ENCODE peak calls at places on chromosome X, in ten cellular contexts. One of them, this sample, is unnamed.

GRCh38 chrX:31580726-31581125 is 508.9 kb upstream of the FTHL17 start:
- DNase-seq in stimulated activated CD4-positive, alpha-beta T cell treated with anti-CD3 and anti-CD28 coated beads, Interleukin-4, amount 100 ng/mL, for 48 hours: no peak
- DNase-seq in GM04503: peak; percentile 34
- DNase-seq in SK-N-MC: no peak
- DNase-seq in NCI-H82: no peak
- DNase-seq in caudate nucleus: no peak
- DNase-seq in activated CD8-positive, alpha-beta memory T cell treated with anti-CD3 and anti-CD28 coated beads, Interleukin-2, amount 50 U/mL, for 4 hours: no peak
- DNase-seq in activated CD4-positive, alpha-beta T cell treated with anti-CD3 and anti-CD28 coated beads, Interleukin-2, amount 50 U/mL, for 24 hours: no peak
- DNase-seq in AG04449: peak; percentile 40
- DNase-seq in heart right ventricle: no peak
- DNase-seq in this sample: no peak

GRCh38 chrX:112087545-112087944 is 5.0 kb upstream of the TRPC5 start:
- DNase-seq in activated CD8-positive, alpha-beta memory T cell treated with anti-CD3 and anti-CD28 coated beads, Interleukin-2, amount 50 U/mL, for 4 hours: no peak
- DNase-seq in heart right ventricle: no peak
- DNase-seq in activated CD4-positive, alpha-beta T cell treated with anti-CD3 and anti-CD28 coated beads, Interleukin-2, amount 50 U/mL, for 24 hours: no peak
- DNase-seq in GM04503: no peak
- DNase-seq in stimulated activated CD4-positive, alpha-beta T cell treated with anti-CD3 and anti-CD28 coated beads, Interleukin-4, amount 100 ng/mL, for 48 hours: no peak
- DNase-seq in AG04449: no peak
- DNase-seq in SK-N-MC: no peak
- DNase-seq in NCI-H82: peak; percentile 3
- DNase-seq in caudate nucleus: no peak
- DNase-seq in this sample: no peak

GRCh38 chrX:74521961-74522833 is 92.2 kb downstream of the RLIM start:
- DNase-seq in AG04449: no peak
- DNase-seq in activated CD4-positive, alpha-beta T cell treated with anti-CD3 and anti-CD28 coated beads, Interleukin-2, amount 50 U/mL, for 24 hours: no peak
- DNase-seq in heart right ventricle: no peak
- DNase-seq in stimulated activated CD4-positive, alpha-beta T cell treated with anti-CD3 and anti-CD28 coated beads, Interleukin-4, amount 100 ng/mL, for 48 hours: no peak
- DNase-seq in activated CD8-positive, alpha-beta memory T cell treated with anti-CD3 and anti-CD28 coated beads, Interleukin-2, amount 50 U/mL, for 4 hours: no peak
- DNase-seq in caudate nucleus: no peak
- DNase-seq in NCI-H82: peak; percentile 43
- DNase-seq in GM04503: no peak
- DNase-seq in SK-N-MC: no peak
- DNase-seq in this sample: no peak

GRCh38 chrX:153782324-153782723 is 1.5 kb downstream of the SRPK3 start:
- DNase-seq in SK-N-MC: no peak
- DNase-seq in heart right ventricle: no peak
- DNase-seq in activated CD4-positive, alpha-beta T cell treated with anti-CD3 and anti-CD28 coated beads, Interleukin-2, amount 50 U/mL, for 24 hours: no peak
- DNase-seq in activated CD8-positive, alpha-beta memory T cell treated with anti-CD3 and anti-CD28 coated beads, Interleukin-2, amount 50 U/mL, for 4 hours: no peak
- DNase-seq in stimulated activated CD4-positive, alpha-beta T cell treated with anti-CD3 and anti-CD28 coated beads, Interleukin-4, amount 100 ng/mL, for 48 hours: no peak
- DNase-seq in AG04449: no peak
- DNase-seq in GM04503: no peak
- DNase-seq in NCI-H82: no peak
- DNase-seq in caudate nucleus: no peak
- DNase-seq in this sample: no peak

GRCh38 chrX:1587161-1587560 is 4.2 kb upstream of the AKAP17A start:
- DNase-seq in GM04503: no peak
- DNase-seq in heart right ventricle: no peak
- DNase-seq in activated CD4-positive, alpha-beta T cell treated with anti-CD3 and anti-CD28 coated beads, Interleukin-2, amount 50 U/mL, for 24 hours: no peak
- DNase-seq in SK-N-MC: no peak
- DNase-seq in NCI-H82: no peak
- DNase-seq in AG04449: no peak
- DNase-seq in caudate nucleus: no peak
- DNase-seq in stimulated activated CD4-positive, alpha-beta T cell treated with anti-CD3 and anti-CD28 coated beads, Interleukin-4, amount 100 ng/mL, for 48 hours: no peak
- DNase-seq in activated CD8-positive, alpha-beta memory T cell treated with anti-CD3 and anti-CD28 coated beads, Interleukin-2, amount 50 U/mL, for 4 hours: no peak
- DNase-seq in this sample: no peak

GRCh38 chrX:39974228-39974627 is 123.5 kb downstream of the BCOR start:
- DNase-seq in activated CD4-positive, alpha-beta T cell treated with anti-CD3 and anti-CD28 coated beads, Interleukin-2, amount 50 U/mL, for 24 hours: no peak
- DNase-seq in heart right ventricle: no peak
- DNase-seq in GM04503: no peak
- DNase-seq in SK-N-MC: no peak
- DNase-seq in NCI-H82: peak; percentile 35
- DNase-seq in activated CD8-positive, alpha-beta memory T cell treated with anti-CD3 and anti-CD28 coated beads, Interleukin-2, amount 50 U/mL, for 4 hours: no peak
- DNase-seq in caudate nucleus: no peak
- DNase-seq in AG04449: no peak
- DNase-seq in stimulated activated CD4-positive, alpha-beta T cell treated with anti-CD3 and anti-CD28 coated beads, Interleukin-4, amount 100 ng/mL, for 48 hours: no peak
- DNase-seq in this sample: no peak

GRCh38 chrX:77918568-77918967 is 8.1 kb downstream of the ATP7A start:
- DNase-seq in AG04449: no peak
- DNase-seq in heart right ventricle: no peak
- DNase-seq in stimulated activated CD4-positive, alpha-beta T cell treated with anti-CD3 and anti-CD28 coated beads, Interleukin-4, amount 100 ng/mL, for 48 hours: no peak
- DNase-seq in NCI-H82: no peak
- DNase-seq in activated CD8-positive, alpha-beta memory T cell treated with anti-CD3 and anti-CD28 coated beads, Interleukin-2, amount 50 U/mL, for 4 hours: no peak
- DNase-seq in activated CD4-positive, alpha-beta T cell treated with anti-CD3 and anti-CD28 coated beads, Interleukin-2, amount 50 U/mL, for 24 hours: no peak
- DNase-seq in GM04503: no peak
- DNase-seq in caudate nucleus: no peak
- DNase-seq in SK-N-MC: no peak
- DNase-seq in this sample: no peak

GRCh38 chrX:39762266-39762841 is 335.4 kb downstream of the BCOR start:
- DNase-seq in heart right ventricle: no peak
- DNase-seq in activated CD4-positive, alpha-beta T cell treated with anti-CD3 and anti-CD28 coated beads, Interleukin-2, amount 50 U/mL, for 24 hours: no peak
- DNase-seq in caudate nucleus: no peak
- DNase-seq in SK-N-MC: no peak
- DNase-seq in AG04449: no peak
- DNase-seq in NCI-H82: no peak
- DNase-seq in GM04503: no peak
- DNase-seq in stimulated activated CD4-positive, alpha-beta T cell treated with anti-CD3 and anti-CD28 coated beads, Interleukin-4, amount 100 ng/mL, for 48 hours: no peak
- DNase-seq in activated CD8-positive, alpha-beta memory T cell treated with anti-CD3 and anti-CD28 coated beads, Interleukin-2, amount 50 U/mL, for 4 hours: no peak
- DNase-seq in this sample: no peak

GRCh38 chrX:10833299-10834169 is 213.1 kb upstream of the MID1 start:
- DNase-seq in caudate nucleus: no peak
- DNase-seq in SK-N-MC: no peak
- DNase-seq in stimulated activated CD4-positive, alpha-beta T cell treated with anti-CD3 and anti-CD28 coated beads, Interleukin-4, amount 100 ng/mL, for 48 hours: no peak
- DNase-seq in heart right ventricle: peak; percentile 7
- DNase-seq in AG04449: no peak
- DNase-seq in activated CD8-positive, alpha-beta memory T cell treated with anti-CD3 and anti-CD28 coated beads, Interleukin-2, amount 50 U/mL, for 4 hours: no peak
- DNase-seq in activated CD4-positive, alpha-beta T cell treated with anti-CD3 and anti-CD28 coated beads, Interleukin-2, amount 50 U/mL, for 24 hours: no peak
- DNase-seq in GM04503: no peak
- DNase-seq in NCI-H82: peak; percentile 83
- DNase-seq in this sample: peak; percentile 62

GRCh38 chrX:83469551-83469950 is 38.5 kb upstream of the POU3F4 start:
- DNase-seq in AG04449: no peak
- DNase-seq in GM04503: peak; percentile 0
- DNase-seq in activated CD4-positive, alpha-beta T cell treated with anti-CD3 and anti-CD28 coated beads, Interleukin-2, amount 50 U/mL, for 24 hours: no peak
- DNase-seq in stimulated activated CD4-positive, alpha-beta T cell treated with anti-CD3 and anti-CD28 coated beads, Interleukin-4, amount 100 ng/mL, for 48 hours: no peak
- DNase-seq in caudate nucleus: no peak
- DNase-seq in activated CD8-positive, alpha-beta memory T cell treated with anti-CD3 and anti-CD28 coated beads, Interleukin-2, amount 50 U/mL, for 4 hours: no peak
- DNase-seq in SK-N-MC: no peak
- DNase-seq in NCI-H82: peak; percentile 88
- DNase-seq in heart right ventricle: no peak
- DNase-seq in this sample: no peak

GRCh38 chrX:155070038-155070437 is 898 bp downstream of the CMC4 start:
- DNase-seq in activated CD8-positive, alpha-beta memory T cell treated with anti-CD3 and anti-CD28 coated beads, Interleukin-2, amount 50 U/mL, for 4 hours: no peak
- DNase-seq in NCI-H82: peak; percentile 21
- DNase-seq in stimulated activated CD4-positive, alpha-beta T cell treated with anti-CD3 and anti-CD28 coated beads, Interleukin-4, amount 100 ng/mL, for 48 hours: no peak
- DNase-seq in caudate nucleus: no peak
- DNase-seq in activated CD4-positive, alpha-beta T cell treated with anti-CD3 and anti-CD28 coated beads, Interleukin-2, amount 50 U/mL, for 24 hours: no peak
- DNase-seq in SK-N-MC: no peak
- DNase-seq in heart right ventricle: no peak
- DNase-seq in GM04503: no peak
- DNase-seq in AG04449: no peak
- DNase-seq in this sample: no peak

GRCh38 chrX:74535633-74536141 is 78.7 kb downstream of the RLIM start:
- DNase-seq in NCI-H82: peak; percentile 65
- DNase-seq in stimulated activated CD4-positive, alpha-beta T cell treated with anti-CD3 and anti-CD28 coated beads, Interleukin-4, amount 100 ng/mL, for 48 hours: peak; percentile 34
- DNase-seq in AG04449: no peak
- DNase-seq in activated CD4-positive, alpha-beta T cell treated with anti-CD3 and anti-CD28 coated beads, Interleukin-2, amount 50 U/mL, for 24 hours: peak; percentile 11
- DNase-seq in GM04503: no peak
- DNase-seq in heart right ventricle: peak; percentile 71
- DNase-seq in SK-N-MC: no peak
- DNase-seq in caudate nucleus: no peak
- DNase-seq in activated CD8-positive, alpha-beta memory T cell treated with anti-CD3 and anti-CD28 coated beads, Interleukin-2, amount 50 U/mL, for 4 hours: peak; percentile 28
- DNase-seq in this sample: peak; percentile 77

GRCh38 chrX:103157511-103158316 is 57.2 kb upstream of the BEX4 start:
- DNase-seq in caudate nucleus: no peak
- DNase-seq in activated CD8-positive, alpha-beta memory T cell treated with anti-CD3 and anti-CD28 coated beads, Interleukin-2, amount 50 U/mL, for 4 hours: no peak
- DNase-seq in SK-N-MC: no peak
- DNase-seq in heart right ventricle: no peak
- DNase-seq in NCI-H82: peak; percentile 38
- DNase-seq in GM04503: no peak
- DNase-seq in stimulated activated CD4-positive, alpha-beta T cell treated with anti-CD3 and anti-CD28 coated beads, Interleukin-4, amount 100 ng/mL, for 48 hours: no peak
- DNase-seq in AG04449: no peak
- DNase-seq in activated CD4-positive, alpha-beta T cell treated with anti-CD3 and anti-CD28 coated beads, Interleukin-2, amount 50 U/mL, for 24 hours: no peak
- DNase-seq in this sample: no peak

GRCh38 chrX:123013141-123013540 is 170.9 kb upstream of the GRIA3 start:
- DNase-seq in AG04449: no peak
- DNase-seq in GM04503: no peak
- DNase-seq in stimulated activated CD4-positive, alpha-beta T cell treated with anti-CD3 and anti-CD28 coated beads, Interleukin-4, amount 100 ng/mL, for 48 hours: no peak
- DNase-seq in SK-N-MC: no peak
- DNase-seq in heart right ventricle: no peak
- DNase-seq in activated CD4-positive, alpha-beta T cell treated with anti-CD3 and anti-CD28 coated beads, Interleukin-2, amount 50 U/mL, for 24 hours: no peak
- DNase-seq in caudate nucleus: no peak
- DNase-seq in activated CD8-positive, alpha-beta memory T cell treated with anti-CD3 and anti-CD28 coated beads, Interleukin-2, amount 50 U/mL, for 4 hours: no peak
- DNase-seq in NCI-H82: no peak
- DNase-seq in this sample: no peak

GRCh38 chrX:2781698-2782097 is 29.9 kb downstream of the XG start:
- DNase-seq in AG04449: no peak
- DNase-seq in heart right ventricle: no peak
- DNase-seq in stimulated activated CD4-positive, alpha-beta T cell treated with anti-CD3 and anti-CD28 coated beads, Interleukin-4, amount 100 ng/mL, for 48 hours: no peak
- DNase-seq in activated CD4-positive, alpha-beta T cell treated with anti-CD3 and anti-CD28 coated beads, Interleukin-2, amount 50 U/mL, for 24 hours: no peak
- DNase-seq in SK-N-MC: no peak
- DNase-seq in NCI-H82: no peak
- DNase-seq in caudate nucleus: no peak
- DNase-seq in GM04503: no peak
- DNase-seq in activated CD8-positive, alpha-beta memory T cell treated with anti-CD3 and anti-CD28 coated beads, Interleukin-2, amount 50 U/mL, for 4 hours: no peak
- DNase-seq in this sample: no peak

GRCh38 chrX:97876697-97877407 is 993.1 kb downstream of the RPA4 start:
- DNase-seq in caudate nucleus: no peak
- DNase-seq in GM04503: peak; percentile 27
- DNase-seq in NCI-H82: no peak
- DNase-seq in activated CD4-positive, alpha-beta T cell treated with anti-CD3 and anti-CD28 coated beads, Interleukin-2, amount 50 U/mL, for 24 hours: no peak
- DNase-seq in stimulated activated CD4-positive, alpha-beta T cell treated with anti-CD3 and anti-CD28 coated beads, Interleukin-4, amount 100 ng/mL, for 48 hours: no peak
- DNase-seq in SK-N-MC: no peak
- DNase-seq in activated CD8-positive, alpha-beta memory T cell treated with anti-CD3 and anti-CD28 coated beads, Interleukin-2, amount 50 U/mL, for 4 hours: no peak
- DNase-seq in AG04449: no peak
- DNase-seq in heart right ventricle: no peak
- DNase-seq in this sample: no peak

GRCh38 chrX:110692876-110693275 is 102.7 kb downstream of the CHRDL1 start:
- DNase-seq in activated CD4-positive, alpha-beta T cell treated with anti-CD3 and anti-CD28 coated beads, Interleukin-2, amount 50 U/mL, for 24 hours: no peak
- DNase-seq in activated CD8-positive, alpha-beta memory T cell treated with anti-CD3 and anti-CD28 coated beads, Interleukin-2, amount 50 U/mL, for 4 hours: no peak
- DNase-seq in SK-N-MC: no peak
- DNase-seq in heart right ventricle: no peak
- DNase-seq in stimulated activated CD4-positive, alpha-beta T cell treated with anti-CD3 and anti-CD28 coated beads, Interleukin-4, amount 100 ng/mL, for 48 hours: no peak
- DNase-seq in GM04503: no peak
- DNase-seq in NCI-H82: no peak
- DNase-seq in caudate nucleus: no peak
- DNase-seq in AG04449: no peak
- DNase-seq in this sample: no peak

GRCh38 chrX:22912598-22912997 is 87.2 kb upstream of the DDX53 start:
- DNase-seq in caudate nucleus: no peak
- DNase-seq in activated CD4-positive, alpha-beta T cell treated with anti-CD3 and anti-CD28 coated beads, Interleukin-2, amount 50 U/mL, for 24 hours: no peak
- DNase-seq in SK-N-MC: no peak
- DNase-seq in AG04449: no peak
- DNase-seq in GM04503: no peak
- DNase-seq in NCI-H82: peak; percentile 6
- DNase-seq in heart right ventricle: no peak
- DNase-seq in stimulated activated CD4-positive, alpha-beta T cell treated with anti-CD3 and anti-CD28 coated beads, Interleukin-4, amount 100 ng/mL, for 48 hours: no peak
- DNase-seq in activated CD8-positive, alpha-beta memory T cell treated with anti-CD3 and anti-CD28 coated beads, Interleukin-2, amount 50 U/mL, for 4 hours: no peak
- DNase-seq in this sample: no peak

GRCh38 chrX:115560211-115560977 is 580 bp upstream of the PLS3 start:
- DNase-seq in heart right ventricle: no peak
- DNase-seq in activated CD8-positive, alpha-beta memory T cell treated with anti-CD3 and anti-CD28 coated beads, Interleukin-2, amount 50 U/mL, for 4 hours: no peak
- DNase-seq in activated CD4-positive, alpha-beta T cell treated with anti-CD3 and anti-CD28 coated beads, Interleukin-2, amount 50 U/mL, for 24 hours: no peak
- DNase-seq in stimulated activated CD4-positive, alpha-beta T cell treated with anti-CD3 and anti-CD28 coated beads, Interleukin-4, amount 100 ng/mL, for 48 hours: no peak
- DNase-seq in SK-N-MC: no peak
- DNase-seq in GM04503: no peak
- DNase-seq in NCI-H82: no peak
- DNase-seq in caudate nucleus: no peak
- DNase-seq in AG04449: no peak
- DNase-seq in this sample: no peak

GRCh38 chrX:150060406-150060805 is 122.1 kb upstream of the EOLA2 start:
- DNase-seq in SK-N-MC: no peak
- DNase-seq in heart right ventricle: no peak
- DNase-seq in activated CD8-positive, alpha-beta memory T cell treated with anti-CD3 and anti-CD28 coated beads, Interleukin-2, amount 50 U/mL, for 4 hours: no peak
- DNase-seq in NCI-H82: no peak
- DNase-seq in GM04503: no peak
- DNase-seq in caudate nucleus: no peak
- DNase-seq in AG04449: no peak
- DNase-seq in stimulated activated CD4-positive, alpha-beta T cell treated with anti-CD3 and anti-CD28 coated beads, Interleukin-4, amount 100 ng/mL, for 48 hours: no peak
- DNase-seq in activated CD4-positive, alpha-beta T cell treated with anti-CD3 and anti-CD28 coated beads, Interleukin-2, amount 50 U/mL, for 24 hours: no peak
- DNase-seq in this sample: no peak

GRCh38 chrX:137227164-137227563 is 193.4 kb upstream of the GPR101 start:
- DNase-seq in heart right ventricle: no peak
- DNase-seq in AG04449: no peak
- DNase-seq in SK-N-MC: no peak
- DNase-seq in GM04503: no peak
- DNase-seq in activated CD8-positive, alpha-beta memory T cell treated with anti-CD3 and anti-CD28 coated beads, Interleukin-2, amount 50 U/mL, for 4 hours: no peak
- DNase-seq in caudate nucleus: no peak
- DNase-seq in stimulated activated CD4-positive, alpha-beta T cell treated with anti-CD3 and anti-CD28 coated beads, Interleukin-4, amount 100 ng/mL, for 48 hours: no peak
- DNase-seq in activated CD4-positive, alpha-beta T cell treated with anti-CD3 and anti-CD28 coated beads, Interleukin-2, amount 50 U/mL, for 24 hours: no peak
- DNase-seq in NCI-H82: no peak
- DNase-seq in this sample: no peak

This sample was measured in sciatic nerve.